ENCODE peak calls at places on chromosome 17, in nine cellular contexts. V is GM23248; I is lung; N is pancreas; S is effector memory CD4-positive, alpha-beta T cell; J is A549; P is ovary; B is DND-41; O is kidney. T is an unnamed sample.

GRCh38 chr17:79874329-79874981 is 35.2 kb upstream of the CBX4 start:
- DNase-seq in V (peak; percentile 40), I (no peak), N (no peak), S (no peak), J (peak; percentile 95), P (no peak), B (peak; percentile 47), O (no peak), T (no peak)

GRCh38 chr17:66383353-66383752 is 80.9 kb downstream of the PRKCA start:
- DNase-seq in V (peak; percentile 95), I (no peak), N (no peak), S (no peak), J (no peak), P (no peak), B (no peak), O (no peak), T (no peak)

GRCh38 chr17:7686221-7687071 is 844 bp downstream of the TP53 start:
- DNase-seq in V (peak; percentile 90), I (peak; percentile 78), N (peak; percentile 71), S (peak; percentile 71), J (peak; percentile 78), P (peak; percentile 80), B (peak; percentile 86), O (peak; percentile 91), T (peak; percentile 73)

GRCh38 chr17:64607862-64608565 is 54.1 kb downstream of the SMURF2 start:
- DNase-seq in V (peak; percentile 31), I (no peak), N (no peak), S (no peak), J (no peak), P (no peak), B (no peak), O (no peak), T (no peak)

GRCh38 chr17:79870540-79870939 is 31.3 kb upstream of the CBX4 start:
- DNase-seq in V (no peak), I (no peak), N (no peak), S (no peak), J (no peak), P (no peak), B (no peak), O (peak; percentile 44), T (no peak)

GRCh38 chr17:79851461-79851817 is 12.2 kb upstream of the CBX4 start:
- DNase-seq in V (no peak), I (no peak), N (peak; percentile 57), S (no peak), J (no peak), P (no peak), B (no peak), O (peak; percentile 94), T (no peak)

GRCh38 chr17:81184596-81184995 is 18.6 kb upstream of the AATK start:
- DNase-seq in V (no peak), I (no peak), N (no peak), S (no peak), J (no peak), P (no peak), B (no peak), O (no peak), T (no peak)

GRCh38 chr17:35540589-35541404 is 3.3 kb upstream of the SLFN12L start:
- DNase-seq in V (peak; percentile 20), I (peak; percentile 63), N (no peak), S (peak; percentile 20), J (no peak), P (no peak), B (peak; percentile 61), O (no peak), T (no peak)

GRCh38 chr17:9064311-9064834 is 43.1 kb downstream of the NTN1 start:
- DNase-seq in V (no peak), I (no peak), N (no peak), S (no peak), J (no peak), P (no peak), B (no peak), O (no peak), T (no peak)

GRCh38 chr17:82529914-82530300 is 10.4 kb downstream of the FOXK2 start:
- DNase-seq in V (no peak), I (no peak), N (no peak), S (no peak), J (no peak), P (no peak), B (no peak), O (no peak), T (no peak)

GRCh38 chr17:82525712-82526111 is 6.2 kb downstream of the FOXK2 start:
- DNase-seq in V (no peak), I (no peak), N (no peak), S (no peak), J (no peak), P (no peak), B (no peak), O (no peak), T (no peak)

GRCh38 chr17:82528484-82529265 is 9.1 kb downstream of the FOXK2 start:
- DNase-seq in V (peak; percentile 83), I (peak; percentile 53), N (peak; percentile 38), S (no peak), J (peak; percentile 82), P (no peak), B (no peak), O (no peak), T (peak; percentile 70)

GRCh38 chr17:82524540-82524939 is 5.0 kb downstream of the FOXK2 start:
- DNase-seq in V (no peak), I (no peak), N (no peak), S (no peak), J (no peak), P (no peak), B (no peak), O (no peak), T (no peak)

GRCh38 chr17:82527893-82528292 is 8.4 kb downstream of the FOXK2 start:
- DNase-seq in V (peak; percentile 60), I (no peak), N (no peak), S (no peak), J (no peak), P (no peak), B (no peak), O (no peak), T (no peak)
- H3K4me1 ChIP-seq in V (peaks cover 38% of the 10 kb centered on the region), I (peaks cover 19% of the 10 kb centered on the region), N (no peaks in the 10 kb centered on the region), S (peaks cover 11% of the 10 kb centered on the region), J (peaks cover 51% of the 10 kb centered on the region), P (peaks cover 27% of the 10 kb centered on the region), B (peaks cover 26% of the 10 kb centered on the region), O (peaks cover 36% of the 10 kb centered on the region), T (peaks cover 92% of the 10 kb centered on the region)

DNA sequence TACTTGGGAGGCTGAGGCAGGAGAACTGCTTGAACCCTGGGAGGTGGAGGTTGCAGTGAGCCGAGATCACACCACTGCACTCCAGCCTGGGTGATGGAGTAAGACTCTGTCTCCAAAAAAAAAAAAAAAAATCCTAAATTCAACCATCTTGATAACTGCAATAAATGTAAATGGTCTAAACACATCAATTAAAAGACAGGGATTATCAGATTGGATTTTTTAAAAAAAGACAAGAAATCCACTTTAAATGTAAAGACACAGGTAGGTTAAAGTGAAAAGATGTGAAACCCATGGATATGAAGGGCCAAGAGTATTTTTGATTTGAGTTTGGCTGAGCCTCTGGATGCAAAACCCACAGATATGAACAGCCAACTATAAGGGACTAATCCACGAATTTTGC is 64.2 kb upstream of the ATP2A3 start:
- DNase-seq in V (no peak), I (no peak), N (no peak), S (no peak), J (no peak), P (no peak), B (no peak), O (no peak), T (no peak)
- H3K9me3 ChIP-seq in V (peaks cover 4% of the 10 kb centered on the region), I (peaks cover 9% of the 10 kb centered on the region), N (peaks cover 4% of the 10 kb centered on the region), S (no peaks in the 10 kb centered on the region), J (peaks cover 70% of the 10 kb centered on the region), P (no peaks in the 10 kb centered on the region), B (peaks cover 32% of the 10 kb centered on the region), O (peaks cover 15% of the 10 kb centered on the region), T (peaks cover 7% of the 10 kb centered on the region)

GRCh38 chr17:50508573-50509460 is 578 bp downstream of the MYCBPAP start:
- DNase-seq in V (peak; percentile 51), I (no peak), N (no peak), S (no peak), J (no peak), P (no peak), B (no peak), O (peak; percentile 51), T (no peak)

GRCh38 chr17:50507871-50508572 is at the start of gene MYCBPAP:
- DNase-seq in V (peak; percentile 91), I (peak; percentile 66), N (peak; percentile 72), S (peak; percentile 75), J (peak; percentile 81), P (peak; percentile 84), B (peak; percentile 78), O (peak; percentile 91), T (peak; percentile 86)

GRCh38 chr17:50513501-50513900 is 5.3 kb downstream of the MYCBPAP start:
- DNase-seq in V (no peak), I (no peak), N (no peak), S (no peak), J (no peak), P (peak; percentile 48), B (no peak), O (no peak), T (no peak)

GRCh38 chr17:50514388-50514787 is 6.1 kb downstream of the MYCBPAP start:
- DNase-seq in V (no peak), I (no peak), N (no peak), S (no peak), J (no peak), P (no peak), B (no peak), O (no peak), T (no peak)

DNA sequence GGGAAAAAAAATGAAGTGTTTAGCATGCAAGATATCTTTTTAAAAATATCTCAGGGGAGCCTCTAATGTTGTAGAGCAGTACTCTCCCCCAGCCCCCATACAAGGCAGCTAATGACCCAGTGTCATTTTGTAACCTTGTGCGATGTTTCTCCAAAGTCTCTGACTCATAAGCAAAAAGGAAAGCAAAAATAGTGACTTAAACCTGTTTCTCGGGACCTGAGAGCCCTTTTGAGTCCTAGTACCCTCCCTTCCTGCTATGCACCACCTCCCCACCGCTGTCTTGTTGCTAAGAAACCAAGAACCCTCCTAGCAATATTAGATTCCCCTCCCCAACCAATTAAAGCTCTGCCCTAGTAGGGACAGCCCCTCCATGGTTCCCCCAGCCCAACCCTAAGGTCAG is 2.8 kb downstream of the MYCBPAP start:
- DNase-seq in V (peak; percentile 42), I (no peak), N (no peak), S (no peak), J (no peak), P (no peak), B (no peak), O (peak; percentile 42), T (no peak)
- H3K4me3 ChIP-seq in V (no peak overlapping the region), I (no peak overlapping the region), N (no peak overlapping the region), S (peak overlapping the region; percentile 17), J (no peak overlapping the region), P (no peak overlapping the region), B (no peak overlapping the region), O (peak overlapping the region; percentile 17), T (no peak overlapping the region)

DNA sequence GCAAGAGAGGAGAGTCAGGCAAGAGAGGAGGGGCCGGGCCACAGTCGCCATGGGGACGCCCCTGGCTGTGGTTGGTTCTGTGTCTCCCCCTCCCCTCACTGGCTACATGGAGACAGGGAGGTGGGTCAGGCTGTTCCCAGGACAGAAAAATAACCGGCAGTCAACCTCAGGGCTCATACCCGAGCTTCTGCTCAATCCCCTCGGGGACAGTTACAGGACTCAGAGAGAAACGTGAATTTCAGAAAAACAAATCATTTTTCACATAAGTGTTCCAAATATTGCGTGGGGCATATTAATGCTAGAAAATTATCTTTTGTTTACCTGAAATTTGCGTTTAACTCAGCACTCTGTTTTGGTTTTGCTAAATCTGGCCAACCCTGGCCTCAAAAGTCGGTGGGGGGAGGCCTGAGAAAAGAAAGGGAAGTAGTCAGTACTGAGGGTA is 22.2 kb upstream of the CPSF4L start:
- DNase-seq in V (no peak), I (no peak), N (no peak), S (no peak), J (no peak), P (peak; percentile 88), B (no peak), O (no peak), T (no peak)
- H3K4me1 ChIP-seq in V (peaks cover 9% of the 10 kb centered on the region), I (peaks cover 3% of the 10 kb centered on the region), N (peaks cover 23% of the 10 kb centered on the region), S (no peaks in the 10 kb centered on the region), J (peaks cover 32% of the 10 kb centered on the region), P (peaks cover 62% of the 10 kb centered on the region), B (no peaks in the 10 kb centered on the region), O (peaks cover 8% of the 10 kb centered on the region), T (peaks cover 81% of the 10 kb centered on the region)

GRCh38 chr17:27109346-27109745 is 184.6 kb upstream of the WSB1 start:
- DNase-seq in V (no peak), I (no peak), N (no peak), S (no peak), J (no peak), P (no peak), B (no peak), O (no peak), T (no peak)
- H3K9me3 ChIP-seq in V (no peaks in the 10 kb centered on the region), I (no peaks in the 10 kb centered on the region), N (no peaks in the 10 kb centered on the region), S (no peaks in the 10 kb centered on the region), J (no peaks in the 10 kb centered on the region), P (no peaks in the 10 kb centered on the region), B (no peaks in the 10 kb centered on the region), O (no peaks in the 10 kb centered on the region), T (no peaks in the 10 kb centered on the region)